ENCODE peak calls at places on chromosomes 11 and 22, in four cellular contexts. One of them, this sample, is unnamed.

GRCh38 chr11:125114518-125114917 is 3.1 kb upstream of the TMEM218 start:
- DNase-seq in NCI-H1694 treated with DMSO at 0.1 percent for 48 hours: no peak
- DNase-seq in foreskin fibroblast: peak
- DNase-seq in H54: no peak
- DNase-seq in this sample: no peak

GRCh38 chr22:19225560-19225959 is 47.0 kb upstream of the SLC25A1 start:
- DNase-seq in foreskin fibroblast: no peak
- DNase-seq in H54: no peak
- DNase-seq in NCI-H1694 treated with DMSO at 0.1 percent for 48 hours: no peak
- DNase-seq in this sample: no peak

GRCh38 chr11:2587132-2587930 is 112.5 kb downstream of the KCNQ1OT1 start:
- DNase-seq in NCI-H1694 treated with DMSO at 0.1 percent for 48 hours: no peak
- DNase-seq in H54: no peak
- DNase-seq in foreskin fibroblast: no peak
- DNase-seq in this sample: peak

GRCh38 chr11:35618497-35619029 is 303 bp downstream of the FJX1 start:
- DNase-seq in NCI-H1694 treated with DMSO at 0.1 percent for 48 hours: no peak
- DNase-seq in foreskin fibroblast: peak
- DNase-seq in H54: no peak
- DNase-seq in this sample: peak

GRCh38 chr11:73653996-73654395 is 7.6 kb downstream of the PLEKHB1 start:
- DNase-seq in NCI-H1694 treated with DMSO at 0.1 percent for 48 hours: no peak
- DNase-seq in foreskin fibroblast: no peak
- DNase-seq in H54: no peak
- DNase-seq in this sample: no peak

GRCh38 chr11:26575946-26576345 is 3.9 kb upstream of the MUC15 start:
- DNase-seq in foreskin fibroblast: peak
- DNase-seq in H54: no peak
- DNase-seq in NCI-H1694 treated with DMSO at 0.1 percent for 48 hours: no peak
- DNase-seq in this sample: no peak

GRCh38 chr11:55357560-55358184 is 10.1 kb upstream of the OR4A15 start:
- DNase-seq in foreskin fibroblast: no peak
- DNase-seq in H54: no peak
- DNase-seq in NCI-H1694 treated with DMSO at 0.1 percent for 48 hours: no peak
- DNase-seq in this sample: no peak

GRCh38 chr11:10295056-10295901 is 1.3 kb upstream of the SBF2 start:
- DNase-seq in NCI-H1694 treated with DMSO at 0.1 percent for 48 hours: no peak
- DNase-seq in H54: no peak
- DNase-seq in foreskin fibroblast: peak
- DNase-seq in this sample: no peak

GRCh38 chr11:64649304-64649703 is 58.3 kb downstream of the SLC22A12 start:
- DNase-seq in NCI-H1694 treated with DMSO at 0.1 percent for 48 hours: no peak
- DNase-seq in foreskin fibroblast: peak
- DNase-seq in H54: no peak
- DNase-seq in this sample: no peak

GRCh38 chr11:61297741-61298140 is 2.6 kb upstream of the VWCE start:
- DNase-seq in foreskin fibroblast: peak
- DNase-seq in NCI-H1694 treated with DMSO at 0.1 percent for 48 hours: no peak
- DNase-seq in H54: peak
- DNase-seq in this sample: no peak

GRCh38 chr11:42631223-42631843 is 680.5 kb upstream of the API5 start:
- DNase-seq in NCI-H1694 treated with DMSO at 0.1 percent for 48 hours: peak
- DNase-seq in foreskin fibroblast: no peak
- DNase-seq in H54: peak
- DNase-seq in this sample: no peak

GRCh38 chr22:48586799-48587185 is 1240.9 kb downstream of the BRD1 start:
- DNase-seq in foreskin fibroblast: no peak
- DNase-seq in NCI-H1694 treated with DMSO at 0.1 percent for 48 hours: no peak
- DNase-seq in H54: no peak
- DNase-seq in this sample: peak

GRCh38 chr11:69394234-69394891 is 87.1 kb upstream of the LINC01488 start:
- DNase-seq in NCI-H1694 treated with DMSO at 0.1 percent for 48 hours: no peak
- DNase-seq in foreskin fibroblast: no peak
- DNase-seq in H54: no peak
- DNase-seq in this sample: peak

GRCh38 chr11:8038393-8038792 is 42.6 kb upstream of the TUB start:
- DNase-seq in foreskin fibroblast: no peak
- DNase-seq in NCI-H1694 treated with DMSO at 0.1 percent for 48 hours: no peak
- DNase-seq in H54: no peak
- DNase-seq in this sample: peak

GRCh38 chr11:67312187-67313021 is 9.1 kb downstream of the SSH3 start:
- DNase-seq in H54: no peak
- DNase-seq in NCI-H1694 treated with DMSO at 0.1 percent for 48 hours: no peak
- DNase-seq in foreskin fibroblast: no peak
- DNase-seq in this sample: peak

GRCh38 chr11:66314561-66315497 is 2.0 kb downstream of the CD248 start:
- DNase-seq in H54: no peak
- DNase-seq in foreskin fibroblast: peak
- DNase-seq in NCI-H1694 treated with DMSO at 0.1 percent for 48 hours: no peak
- DNase-seq in this sample: no peak

GRCh38 chr11:2211113-2211971 is 39.7 kb upstream of the TH start:
- DNase-seq in NCI-H1694 treated with DMSO at 0.1 percent for 48 hours: no peak
- DNase-seq in H54: no peak
- DNase-seq in foreskin fibroblast: no peak
- DNase-seq in this sample: peak

GRCh38 chr11:57529012-57529411 is 1.5 kb downstream of the TIMM10 start:
- DNase-seq in H54: no peak
- DNase-seq in foreskin fibroblast: no peak
- DNase-seq in NCI-H1694 treated with DMSO at 0.1 percent for 48 hours: no peak
- DNase-seq in this sample: no peak

GRCh38 chr22:33579448-33580093 is 340.7 kb downstream of the LARGE1 start:
- DNase-seq in NCI-H1694 treated with DMSO at 0.1 percent for 48 hours: peak
- DNase-seq in foreskin fibroblast: peak
- DNase-seq in H54: peak
- DNase-seq in this sample: no peak

GRCh38 chr11:41868606-41869005 is 409.2 kb upstream of the LRRC4C start:
- DNase-seq in foreskin fibroblast: no peak
- DNase-seq in NCI-H1694 treated with DMSO at 0.1 percent for 48 hours: no peak
- DNase-seq in H54: no peak
- DNase-seq in this sample: no peak

This sample was measured in chondrocyte.